ENCODE peak calls at places on chromosomes 3 and 15, in six cellular contexts. R is psoas muscle, T is right lobe of liver, A is A549, L is GM12878, X is tibial artery. F is an unnamed sample. For H3K4me1, the result is how much of the 10 kb centered on the place peaks cover.

GRCh38 chr15:99966815-99967214 is 233.6 kb upstream of the LYSMD4 start:
- DNase-seq in R (no peak), T (no peak), A (no peak), L (no peak), X (no peak), F (no peak)

GRCh38 chr3:23202921-23203650 is at the start of gene UBE2E2:
- DNase-seq in R (peak), T (peak), A (peak), L (no peak), X (peak), F (peak)

GRCh38 chr15:51382787-51383186 is 41.3 kb downstream of the GLDN start:
- DNase-seq in R (no peak), T (no peak), A (peak), L (no peak), X (no peak), F (peak)

GRCh38 chr15:77028451-77029165 is 33.7 kb downstream of the PSTPIP1 start:
- DNase-seq in R (no peak), T (peak), A (no peak), L (no peak), X (peak), F (no peak)

GRCh38 chr3:5840091-5840490 is 652.6 kb downstream of the EDEM1 start:
- DNase-seq in R (no peak), T (no peak), A (no peak), L (no peak), X (no peak), F (no peak)

GRCh38 chr3:185332026-185332735 is 30.8 kb upstream of the MAP3K13 start:
- DNase-seq in R (no peak), T (no peak), A (no peak), L (peak), X (no peak), F (no peak)

GRCh38 chr3:135549928-135550327 is 415.6 kb upstream of the PPP2R3A start:
- DNase-seq in R (no peak), T (no peak), A (no peak), L (no peak), X (no peak), F (no peak)

GRCh38 chr3:183295211-183295610 is 42.2 kb downstream of the B3GNT5 start:
- DNase-seq in R (peak), T (peak), A (no peak), L (no peak), X (no peak), F (no peak)

GRCh38 chr3:148882288-148882687 is 17.2 kb downstream of the CPA3 start:
- DNase-seq in R (no peak), T (no peak), A (no peak), L (no peak), X (no peak), F (no peak)

GRCh38 chr15:88428805-88429605 is 38.2 kb downstream of the MRPL46 start:
- DNase-seq in R (no peak), T (no peak), A (no peak), L (no peak), X (no peak), F (peak)

GRCh38 chr3:72664171-72664570 is 184.1 kb downstream of the SHQ1 start:
- DNase-seq in R (no peak), T (no peak), A (no peak), L (no peak), X (no peak), F (no peak)

GRCh38 chr3:14203521-14204079 is 25.0 kb downstream of the LSM3 start:
- DNase-seq in R (peak), T (peak), A (peak), L (no peak), X (peak), F (peak)

GRCh38 chr3:156665296-156665695 is 9.1 kb upstream of the TIPARP start:
- DNase-seq in R (no peak), T (no peak), A (no peak), L (no peak), X (no peak), F (no peak)

GRCh38 chr3:151443583-151443982 is 17.3 kb downstream of the IGSF10 start:
- DNase-seq in R (no peak), T (no peak), A (no peak), L (no peak), X (no peak), F (no peak)

GRCh38 chr15:24772709-24773373 is 97.3 kb downstream of the NPAP1 start:
- DNase-seq in R (peak), T (peak), A (no peak), L (no peak), X (peak), F (peak)

GRCh38 chr3:52890735-52891134 is 6.6 kb downstream of the STIMATE start:
- DNase-seq in R (no peak), T (no peak), A (no peak), L (no peak), X (no peak), F (no peak)

GRCh38 chr3:46395210-46395661 is 11.6 kb downstream of the CCR5AS start:
- DNase-seq in R (no peak), T (no peak), A (no peak), L (no peak), X (no peak), F (no peak)
- TF ChIP-seq CTCF in R (no peak), T (no peak), A (no peak), L (no peak), X (no peak), F (no peak)

GRCh38 chr3:159765860-159766294 is 222.8 kb upstream of the IL12A start:
- DNase-seq in R (no peak), T (no peak), A (no peak), L (no peak), X (peak), F (peak)
- H3K4me3 ChIP-seq in R (peak), T (peak), A (peak), L (no peak), X (peak), F (peak)

DNA sequence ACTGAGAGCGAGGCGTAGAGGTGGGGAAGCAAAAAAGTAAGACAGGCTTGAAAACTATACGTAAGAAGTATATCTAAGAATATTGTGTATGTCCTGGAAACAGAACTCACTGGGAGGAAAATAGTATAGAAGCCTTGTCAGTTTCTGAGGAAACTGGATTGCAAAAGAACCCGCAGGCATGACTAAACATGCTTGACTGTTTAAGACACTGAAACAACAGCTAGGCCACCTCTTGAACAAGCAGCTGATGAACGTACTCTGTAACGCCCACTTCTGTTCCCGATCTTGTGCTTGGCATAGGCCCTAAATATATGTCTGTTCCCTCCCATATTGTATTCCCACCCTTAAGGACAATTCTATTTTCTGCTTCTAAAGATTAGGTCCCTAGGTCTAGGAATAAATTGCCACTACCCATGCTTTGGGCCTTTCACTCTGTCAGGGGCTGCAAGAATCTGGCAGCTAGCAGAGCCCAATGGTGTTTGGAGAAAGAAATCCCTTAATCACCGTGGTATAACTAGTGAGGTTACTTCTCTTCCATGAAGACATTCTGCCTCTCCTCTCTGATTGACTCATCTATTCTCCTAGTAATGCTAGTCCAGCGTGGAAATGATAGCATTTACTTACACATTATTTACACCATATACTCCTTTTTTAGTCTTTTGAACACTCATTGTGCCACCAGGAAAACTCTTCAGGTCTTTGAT is 46.2 kb downstream of the CD200 start:
- DNase-seq in R (no peak), T (no peak), A (no peak), L (no peak), X (no peak), F (no peak)
- H3K4me1 ChIP-seq in R (under half), T (under half), A (under half), L (under half), X (under half), F (under half)

GRCh38 chr3:49930922-49931321 is 1.3 kb upstream of the MON1A start:
- DNase-seq in R (no peak), T (no peak), A (no peak), L (no peak), X (no peak), F (peak)

GRCh38 chr3:49930241-49930690 is 655 bp upstream of the MON1A start:
- DNase-seq in R (no peak), T (no peak), A (no peak), L (no peak), X (no peak), F (no peak)

GRCh38 chr3:49927798-49928197 is 1.8 kb downstream of the MON1A start:
- DNase-seq in R (no peak), T (no peak), A (no peak), L (no peak), X (no peak), F (no peak)

GRCh38 chr3:49928511-49929017 is 1.0 kb downstream of the MON1A start:
- DNase-seq in R (no peak), T (peak), A (no peak), L (no peak), X (no peak), F (no peak)

GRCh38 chr3:49929333-49930240 is at the start of gene MON1A:
- DNase-seq in R (peak), T (peak), A (peak), L (peak), X (peak), F (peak)
- TF ChIP-seq CTCF in R (peak), T (peak), A (peak), L (peak), X (peak), F (peak)

GRCh38 chr3:105758451-105758850 is 110.4 kb downstream of the CBLB start:
- DNase-seq in R (no peak), T (no peak), A (no peak), L (no peak), X (no peak), F (no peak)

GRCh38 chr3:105747621-105748165 is 121.1 kb downstream of the CBLB start:
- DNase-seq in R (no peak), T (no peak), A (no peak), L (no peak), X (no peak), F (no peak)

GRCh38 chr3:105755121-105755886 is 113.5 kb downstream of the CBLB start:
- DNase-seq in R (no peak), T (no peak), A (no peak), L (no peak), X (no peak), F (no peak)

GRCh38 chr3:105747056-105747455 is 121.8 kb downstream of the CBLB start:
- DNase-seq in R (no peak), T (no peak), A (peak), L (no peak), X (no peak), F (no peak)

GRCh38 chr3:105752791-105753415 is 115.9 kb downstream of the CBLB start:
- DNase-seq in R (no peak), T (no peak), A (no peak), L (no peak), X (no peak), F (peak)
- H3K4me3 ChIP-seq in R (no peak), T (no peak), A (no peak), L (no peak), X (no peak), F (no peak)

DNA sequence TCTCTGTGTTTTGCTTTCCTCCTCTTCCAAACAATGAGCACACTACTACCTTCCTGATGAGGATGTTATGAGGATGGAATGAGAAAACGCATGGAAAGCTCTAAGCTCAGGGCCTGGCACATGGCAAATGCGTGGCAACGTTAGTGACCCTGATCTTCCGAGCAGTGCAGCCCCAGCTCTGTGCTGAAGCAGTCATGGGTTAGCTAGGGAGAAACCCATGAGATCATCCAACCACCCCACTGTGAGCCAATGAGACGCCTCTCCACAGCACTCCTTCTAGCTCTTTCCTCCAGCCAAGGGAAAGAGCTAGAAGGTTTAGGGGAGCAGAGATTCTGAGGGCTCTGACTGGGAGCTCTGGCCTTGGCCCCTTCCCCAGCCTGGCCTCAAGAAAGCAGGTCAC is 4.5 kb downstream of the CPN2 start:
- DNase-seq in R (no peak), T (no peak), A (no peak), L (no peak), X (no peak), F (no peak)
- H3K4me1 ChIP-seq in R (under half), T (under half), A (under half), L (under half), X (under half), F (under half)